ENCODE peak calls at places on chromosomes 4 and X, in nine cellular contexts. F, B, U, H, L, S, W, E and Y are unnamed samples. For H3K36me3, the result is how much of the 10 kb centered on the place peaks cover.

GRCh38 chr4:11297201-11297600 is 131.5 kb downstream of the HS3ST1 start:
- DNase-seq in F (no peak), B (no peak), U (no peak), H (no peak), L (no peak), S (peak), W (no peak), E (no peak), Y (no peak)

GRCh38 chrX:109732319-109732779 is 708 bp downstream of the ACSL4 start:
- DNase-seq in F (no peak), B (no peak), U (peak), H (no peak), L (no peak), S (no peak), W (no peak), E (peak), Y (no peak)

GRCh38 chrX:150767045-150767395 is 73.8 kb downstream of the MTMR1 start:
- DNase-seq in F (no peak), B (no peak), U (no peak), H (no peak), L (no peak), S (no peak), W (no peak), E (no peak), Y (no peak)

GRCh38 chr4:188941524-188942109 is 802.4 kb downstream of the TRIML1 start:
- DNase-seq in F (no peak), B (no peak), U (peak), H (no peak), L (no peak), S (peak), W (no peak), E (no peak), Y (no peak)

GRCh38 chr4:1564535-1565375 is 119.4 kb downstream of the FAM53A start:
- DNase-seq in F (no peak), B (no peak), U (no peak), H (no peak), L (no peak), S (no peak), W (peak), E (no peak), Y (no peak)

GRCh38 chrX:2342281-2342688 is 158.5 kb downstream of the DHRSX start:
- DNase-seq in F (no peak), B (no peak), U (peak), H (no peak), L (no peak), S (no peak), W (no peak), E (no peak), Y (no peak)

GRCh38 chr4:114495471-114495928 is 103.1 kb upstream of the UGT8 start:
- DNase-seq in F (no peak), B (no peak), U (no peak), H (no peak), L (no peak), S (no peak), W (no peak), E (no peak), Y (no peak)

GRCh38 chrX:130575831-130576404 is 174.1 kb downstream of the RBMX2 start:
- DNase-seq in F (peak), B (no peak), U (peak), H (peak), L (no peak), S (peak), W (no peak), E (peak), Y (no peak)

GRCh38 chr4:158484173-158484885 is 37.4 kb upstream of the RXFP1 start:
- DNase-seq in F (no peak), B (no peak), U (no peak), H (no peak), L (no peak), S (no peak), W (no peak), E (no peak), Y (no peak)

GRCh38 chr4:152951348-152951747 is 15.2 kb downstream of the FHDC1 start:
- DNase-seq in F (no peak), B (no peak), U (no peak), H (no peak), L (no peak), S (no peak), W (no peak), E (no peak), Y (no peak)

GRCh38 chrX:37330642-37331041 is 18.5 kb upstream of the PRRG1 start:
- DNase-seq in F (no peak), B (no peak), U (no peak), H (no peak), L (no peak), S (no peak), W (no peak), E (no peak), Y (no peak)

DNA sequence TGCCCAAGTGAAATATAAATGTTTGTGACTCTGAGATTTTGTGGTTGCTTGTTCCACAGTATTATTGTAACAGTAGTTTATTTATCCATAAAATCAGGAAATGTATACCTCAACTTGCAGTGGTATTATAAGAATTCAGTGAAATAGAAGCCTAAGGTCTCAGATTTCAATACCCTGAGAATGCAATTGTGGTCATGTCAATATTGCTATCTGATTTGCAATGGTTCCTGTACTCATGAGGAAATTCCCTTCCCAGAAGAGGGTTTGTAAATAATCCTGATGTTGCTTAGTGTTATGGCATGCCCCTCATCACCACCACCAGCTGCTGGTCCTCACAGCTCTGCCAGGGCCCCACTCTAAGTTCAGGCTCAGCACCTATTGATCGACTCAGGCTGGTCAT is 67.8 kb downstream of the SLC34A2 start:
- DNase-seq in F (no peak), B (no peak), U (no peak), H (no peak), L (no peak), S (no peak), W (no peak), E (no peak), Y (no peak)
- TF ChIP-seq POLR2A in F (no peak), B (no peak), U (no peak), H (no peak), L (no peak), S (no peak), W (no peak), E (no peak), Y (no peak)

GRCh38 chrX:95666056-95666455 is 1018.6 kb upstream of the DIAPH2 start:
- DNase-seq in F (no peak), B (no peak), U (no peak), H (no peak), L (no peak), S (no peak), W (no peak), E (no peak), Y (no peak)

DNA sequence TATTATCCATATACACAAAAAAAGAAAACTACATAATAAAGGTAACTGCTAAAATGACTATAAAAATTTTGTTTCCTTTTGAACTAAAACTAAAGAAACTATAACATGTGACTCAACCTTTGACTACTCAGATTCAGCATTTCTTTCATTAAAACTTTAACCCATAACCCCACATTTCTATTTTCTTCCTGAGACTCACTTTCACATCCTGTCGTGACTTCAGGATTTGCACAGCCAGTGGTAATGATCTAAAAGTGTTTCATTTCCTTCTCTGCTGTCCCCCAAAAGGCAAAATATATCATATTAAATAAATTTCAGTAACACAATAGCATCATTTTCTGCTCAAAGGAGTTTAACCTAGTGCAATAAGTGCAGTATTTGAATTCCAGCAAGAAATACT is 1022.4 kb upstream of the DIAPH2 start:
- DNase-seq in F (no peak), B (no peak), U (no peak), H (no peak), L (no peak), S (no peak), W (no peak), E (no peak), Y (no peak)
- H3K27ac ChIP-seq in F (no peak), B (no peak), U (no peak), H (no peak), L (no peak), S (no peak), W (no peak), E (no peak), Y (no peak)

GRCh38 chr4:146207410-146207809 is 6.9 kb upstream of the REELD1 start:
- DNase-seq in F (no peak), B (no peak), U (no peak), H (no peak), L (no peak), S (no peak), W (no peak), E (no peak), Y (no peak)
- H3K36me3 ChIP-seq in F (under half), B (under half), U (under half), H (under half), L (under half), S (under half), W (under half), E (under half), Y (under half)

DNA sequence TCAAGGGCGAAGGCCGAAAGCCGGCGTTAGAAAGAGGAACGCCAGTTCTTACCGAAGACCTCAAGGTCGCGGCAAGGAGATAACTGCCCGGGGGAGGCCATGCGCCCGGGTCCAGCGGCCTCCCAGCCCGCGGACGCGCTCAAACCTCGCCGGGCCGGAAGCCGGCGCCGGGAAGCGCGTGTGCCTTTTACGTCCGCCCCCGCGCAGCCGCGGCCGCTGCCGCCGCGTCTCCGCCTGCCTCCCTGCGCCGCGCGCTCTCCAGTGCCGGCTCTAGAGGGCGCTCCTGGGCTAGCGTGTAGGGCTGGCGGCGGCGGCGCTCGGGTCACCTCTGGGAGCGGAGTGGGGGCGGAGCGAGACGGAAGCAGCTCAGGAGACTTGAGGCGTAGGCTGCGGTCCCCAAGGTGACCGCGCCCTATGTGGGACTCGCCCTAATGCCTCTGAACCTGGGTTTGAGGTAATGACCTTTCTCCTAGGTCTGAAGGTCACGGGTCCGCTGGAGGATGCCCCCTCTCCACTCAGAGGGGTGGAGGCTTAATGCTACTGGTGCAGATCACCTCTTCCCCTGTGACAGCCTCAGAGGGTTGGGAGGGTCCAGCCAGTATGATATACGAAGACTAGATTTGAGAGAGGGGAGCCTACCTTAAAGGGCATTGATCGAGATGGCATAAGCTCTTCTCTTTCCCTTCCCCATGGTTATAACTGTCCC is 839 bp downstream of the SLC25A5 start:
- DNase-seq in F (peak), B (peak), U (peak), H (peak), L (peak), S (peak), W (peak), E (peak), Y (peak)
- TF ChIP-seq POLR2A in F (peak), B (no peak), U (peak), H (no peak), L (peak), S (no peak), W (no peak), E (no peak), Y (no peak)

GRCh38 chrX:35340451-35340850 is 397.9 kb downstream of the FAM47B start:
- DNase-seq in F (no peak), B (no peak), U (no peak), H (no peak), L (no peak), S (no peak), W (no peak), E (no peak), Y (no peak)

GRCh38 chrX:35339796-35340195 is 397.2 kb downstream of the FAM47B start:
- DNase-seq in F (no peak), B (no peak), U (no peak), H (no peak), L (no peak), S (no peak), W (no peak), E (no peak), Y (no peak)
- H3K27ac ChIP-seq in F (no peak), B (no peak), U (no peak), H (no peak), L (no peak), S (no peak), W (no peak), E (no peak), Y (no peak)

GRCh38 chr4:145131848-145132247 is 33.7 kb downstream of the ABCE1 start:
- DNase-seq in F (no peak), B (no peak), U (no peak), H (no peak), L (no peak), S (no peak), W (no peak), E (no peak), Y (no peak)

GRCh38 chr4:145132521-145133098 is 34.5 kb downstream of the ABCE1 start:
- DNase-seq in F (no peak), B (no peak), U (peak), H (no peak), L (no peak), S (no peak), W (no peak), E (peak), Y (no peak)

GRCh38 chr4:145130788-145131398 is 32.8 kb downstream of the ABCE1 start:
- DNase-seq in F (no peak), B (no peak), U (no peak), H (no peak), L (no peak), S (no peak), W (no peak), E (no peak), Y (no peak)

GRCh38 chr4:145125396-145125795 is 27.3 kb downstream of the ABCE1 start:
- DNase-seq in F (no peak), B (no peak), U (no peak), H (no peak), L (no peak), S (no peak), W (no peak), E (no peak), Y (no peak)

GRCh38 chr4:145130130-145130529 is 32.0 kb downstream of the ABCE1 start:
- DNase-seq in F (no peak), B (no peak), U (no peak), H (no peak), L (no peak), S (no peak), W (no peak), E (no peak), Y (no peak)
- H3K36me3 ChIP-seq in F (under half), B (under half), U (under half), H (under half), L (under half), S (under half), W (under half), E (under half), Y (under half)

GRCh38 chr4:6688879-6689505 is 4.7 kb upstream of the S100P start:
- DNase-seq in F (no peak), B (no peak), U (peak), H (peak), L (no peak), S (peak), W (no peak), E (peak), Y (peak)
- TF ChIP-seq POLR2A in F (no peak), B (no peak), U (no peak), H (no peak), L (no peak), S (no peak), W (no peak), E (no peak), Y (no peak)

DNA sequence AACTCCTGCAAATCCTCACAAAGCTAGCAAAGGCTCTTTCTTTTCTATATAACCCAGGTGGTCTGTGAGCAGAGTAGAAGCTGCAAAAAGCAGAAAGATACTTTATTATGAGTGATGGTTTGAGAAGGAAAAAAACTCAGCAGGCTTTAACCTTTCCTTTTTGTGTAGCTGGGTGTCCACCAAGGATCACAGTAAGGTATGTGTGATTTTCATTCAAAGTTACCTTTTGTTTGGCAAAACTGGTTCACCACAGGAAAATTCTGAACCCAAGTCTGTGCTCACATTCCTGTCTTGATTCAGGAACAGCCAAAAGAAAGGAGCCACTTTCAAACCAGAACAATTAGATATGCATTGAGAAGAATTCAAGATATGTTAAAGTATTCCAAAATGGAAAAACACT is 35.7 kb downstream of the FRAS1 start:
- DNase-seq in F (no peak), B (no peak), U (no peak), H (no peak), L (no peak), S (no peak), W (no peak), E (no peak), Y (no peak)
- H3K27ac ChIP-seq in F (no peak), B (no peak), U (no peak), H (no peak), L (no peak), S (no peak), W (no peak), E (no peak), Y (no peak)

DNA sequence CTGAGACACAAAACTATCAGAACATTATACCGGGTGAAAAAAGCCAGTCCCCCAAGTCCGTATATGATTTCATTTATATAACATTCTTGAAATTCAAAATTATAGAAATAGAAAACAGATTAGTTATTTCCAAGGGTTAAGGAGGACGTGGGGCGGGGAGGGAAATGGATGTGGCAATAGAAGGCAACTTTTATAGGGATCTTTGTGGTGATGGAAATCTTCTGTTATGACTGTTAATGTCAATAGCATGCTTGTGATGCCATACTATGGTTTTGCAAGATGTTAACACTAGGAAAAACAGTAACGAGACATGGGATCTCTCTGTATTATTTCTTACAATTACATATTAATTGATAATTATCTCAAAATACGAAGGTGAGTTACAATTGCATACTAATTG is 96.4 kb downstream of the LNX1 start:
- DNase-seq in F (no peak), B (no peak), U (no peak), H (no peak), L (no peak), S (no peak), W (no peak), E (no peak), Y (no peak)
- H3K36me3 ChIP-seq in F (under half), B (under half), U (under half), H (under half), L (under half), S (under half), W (under half), E (under half), Y (under half)